ENCODE peak calls at places on chromosomes 13 and 19, in nine cellular contexts. I is heart left ventricle; E is NCI-H2081; D is transverse colon; U is stimulated activated naive B cell treated with anti-CD40 and anti-IgM and Interleukin-4, amounts not matched to agents 10 μg/mL and 1 μg/mL and 100 μg/mL, for 72 hours; N is stimulated activated CD4-positive, alpha-beta T cell treated with anti-CD3 and anti-CD28 coated beads, Interleukin-2, amount 100 ng/mL, for 48 hours; A is left ventricle myocardium superior; C is activated B cell treated with CpG ODN at 0.5 μM for 24 hours; R is fibroblast of lung. W is an unnamed sample.

GRCh38 chr13:103471896-103472295 is 405.7 kb upstream of the SLC10A2 start:
- DNase-seq in I (no peak), E (no peak), D (no peak), U (no peak), N (no peak), A (no peak), C (no peak), R (no peak), W (peak; percentile 62)

GRCh38 chr13:113567681-113568080 is 16.9 kb upstream of the TFDP1 start:
- DNase-seq in I (no peak), E (no peak), D (peak; percentile 3), U (no peak), N (no peak), A (no peak), C (no peak), R (no peak), W (no peak)

GRCh38 chr19:39397360-39398296 is 6.5 kb downstream of the MED29 start:
- DNase-seq in I (peak; percentile 90), E (peak; percentile 65), D (peak; percentile 96), U (peak; percentile 84), N (peak; percentile 96), A (peak; percentile 95), C (peak; percentile 91), R (peak; percentile 88), W (peak; percentile 59)

GRCh38 chr13:28394422-28394821 is 100.5 kb downstream of the FLT1 start:
- DNase-seq in I (no peak), E (no peak), D (no peak), U (no peak), N (no peak), A (no peak), C (no peak), R (no peak), W (no peak)

GRCh38 chr19:44820648-44821609 is 12.0 kb downstream of the BCAM start:
- DNase-seq in I (peak; percentile 88), E (no peak), D (no peak), U (no peak), N (no peak), A (peak; percentile 82), C (no peak), R (no peak), W (no peak)

GRCh38 chr13:77696006-77696862 is 1.3 kb upstream of the SLAIN1 start:
- DNase-seq in I (no peak), E (peak; percentile 1), D (no peak), U (no peak), N (no peak), A (no peak), C (no peak), R (no peak), W (peak; percentile 27)

GRCh38 chr19:10122066-10122465 is 2.4 kb upstream of the EIF3G start:
- DNase-seq in I (no peak), E (no peak), D (no peak), U (no peak), N (no peak), A (no peak), C (no peak), R (peak; percentile 75), W (no peak)

GRCh38 chr13:28566891-28567290 is 72.0 kb upstream of the FLT1 start:
- DNase-seq in I (no peak), E (no peak), D (no peak), U (no peak), N (no peak), A (no peak), C (no peak), R (no peak), W (no peak)

GRCh38 chr13:72530471-72530870 is 197.0 kb downstream of the MZT1 start:
- DNase-seq in I (no peak), E (no peak), D (no peak), U (no peak), N (no peak), A (no peak), C (no peak), R (no peak), W (peak; percentile 6)

GRCh38 chr13:64639206-64639605 is 2590.9 kb downstream of the PCDH9 start:
- DNase-seq in I (no peak), E (no peak), D (no peak), U (no peak), N (no peak), A (no peak), C (no peak), R (no peak), W (no peak)

GRCh38 chr19:21910318-21910717 is 74.3 kb upstream of the ZNF43 start:
- DNase-seq in I (no peak), E (no peak), D (no peak), U (no peak), N (no peak), A (no peak), C (no peak), R (no peak), W (no peak)

GRCh38 chr19:47697863-47698609 is 15.2 kb upstream of the EHD2 start:
- DNase-seq in I (peak; percentile 74), E (peak; percentile 51), D (peak; percentile 79), U (peak; percentile 43), N (peak; percentile 53), A (peak; percentile 79), C (peak; percentile 37), R (peak; percentile 83), W (peak; percentile 50)

GRCh38 chr13:73040968-73041580 is 17.7 kb upstream of the KLF5 start:
- DNase-seq in I (no peak), E (no peak), D (peak; percentile 63), U (no peak), N (no peak), A (no peak), C (no peak), R (no peak), W (no peak)

GRCh38 chr19:45901912-45902650 is at the start of gene MYPOP:
- DNase-seq in I (no peak), E (no peak), D (no peak), U (no peak), N (no peak), A (peak; percentile 37), C (peak; percentile 23), R (no peak), W (no peak)

GRCh38 chr19:5057860-5058259 is 88.9 kb downstream of the KDM4B start:
- DNase-seq in I (no peak), E (no peak), D (no peak), U (no peak), N (no peak), A (no peak), C (no peak), R (no peak), W (no peak)

GRCh38 chr19:50728084-50728737 is 5.0 kb downstream of the CLEC11A start:
- DNase-seq in I (peak; percentile 71), E (no peak), D (peak; percentile 42), U (peak; percentile 82), N (peak; percentile 69), A (peak; percentile 82), C (no peak), R (peak; percentile 73), W (peak; percentile 59)

GRCh38 chr13:30690282-30691188 is 44.8 kb upstream of the ALOX5AP start:
- DNase-seq in I (peak; percentile 60), E (no peak), D (peak; percentile 74), U (peak; percentile 17), N (no peak), A (peak; percentile 75), C (peak; percentile 27), R (peak; percentile 98), W (peak; percentile 21)

GRCh38 chr19:18319591-18320135 is 3.2 kb downstream of the LSM4 start:
- DNase-seq in I (no peak), E (no peak), D (peak; percentile 89), U (no peak), N (no peak), A (no peak), C (no peak), R (no peak), W (no peak)

GRCh38 chr13:98672947-98673545 is 79.4 kb downstream of the SLC15A1 start:
- DNase-seq in I (peak; percentile 68), E (peak; percentile 57), D (peak; percentile 82), U (peak; percentile 26), N (peak; percentile 45), A (peak; percentile 66), C (peak; percentile 19), R (peak; percentile 83), W (peak; percentile 67)

GRCh38 chr19:21749090-21749489 is 18.3 kb downstream of the ZNF100 start:
- DNase-seq in I (no peak), E (no peak), D (no peak), U (no peak), N (no peak), A (no peak), C (no peak), R (no peak), W (no peak)

GRCh38 chr19:19740755-19741154 is 7.8 kb upstream of the ZNF14 start:
- DNase-seq in I (no peak), E (no peak), D (no peak), U (no peak), N (no peak), A (no peak), C (no peak), R (no peak), W (no peak)

GRCh38 chr19:852136-853013 is at the start of gene ELANE:
- DNase-seq in I (no peak), E (no peak), D (no peak), U (no peak), N (no peak), A (no peak), C (no peak), R (no peak), W (no peak)

W was measured in renal cortical epithelial cell.